ENCODE peak calls at places on chromosome 17, in seven cellular contexts. H is H1, I is SK-N-SH, N is HCT116, X is K562, C is HepG2, P is GM12878. L is an unnamed sample.

GRCh38 chr17:50290074-50290702 is 15.9 kb downstream of the TMEM92 start:
- DNase-seq in H (no peak), I (no peak), N (peak), X (no peak), C (no peak), P (no peak), L (peak)

GRCh38 chr17:69928586-69928985 is 146.4 kb upstream of the KCNJ16 start:
- DNase-seq in H (no peak), I (no peak), N (no peak), X (no peak), C (no peak), P (no peak), L (no peak)

GRCh38 chr17:30000001-30000754 is 58.7 kb downstream of the EFCAB5 start:
- DNase-seq in H (no peak), I (no peak), N (no peak), X (no peak), C (no peak), P (no peak), L (peak)

GRCh38 chr17:78300962-78301820 is 58.7 kb downstream of the SOCS3 start:
- DNase-seq in H (no peak), I (no peak), N (peak), X (no peak), C (no peak), P (no peak), L (no peak)

GRCh38 chr17:19274893-19275292 is 37.7 kb downstream of the EPN2 start:
- DNase-seq in H (no peak), I (no peak), N (no peak), X (no peak), C (no peak), P (no peak), L (no peak)

GRCh38 chr17:40065041-40065770 is 2.4 kb downstream of the THRA start:
- DNase-seq in H (no peak), I (peak), N (no peak), X (no peak), C (no peak), P (no peak), L (no peak)

GRCh38 chr17:29954405-29954804 is 13.0 kb downstream of the EFCAB5 start:
- DNase-seq in H (no peak), I (no peak), N (no peak), X (no peak), C (no peak), P (no peak), L (no peak)

GRCh38 chr17:38705523-38705802 is 390 bp downstream of the MLLT6 start:
- DNase-seq in H (no peak), I (peak), N (no peak), X (no peak), C (no peak), P (no peak), L (no peak)

GRCh38 chr17:59617141-59617757 is 2.4 kb upstream of the CLTC start:
- DNase-seq in H (no peak), I (no peak), N (no peak), X (no peak), C (no peak), P (no peak), L (no peak)

GRCh38 chr17:29617125-29617480 is 5.6 kb downstream of the CORO6 start:
- DNase-seq in H (no peak), I (peak), N (peak), X (peak), C (peak), P (no peak), L (peak)

GRCh38 chr17:78973196-78973595 is 6.5 kb downstream of the LGALS3BP start:
- DNase-seq in H (no peak), I (peak), N (no peak), X (no peak), C (no peak), P (no peak), L (peak)

GRCh38 chr17:37607637-37608368 is 1.4 kb downstream of the SYNRG start:
- DNase-seq in H (no peak), I (no peak), N (no peak), X (no peak), C (no peak), P (no peak), L (no peak)
- TF ChIP-seq JUND in H (no peak), I (no peak), N (no peak), X (no peak), C (no peak), P (no peak), L (no peak)

GRCh38 chr17:9671559-9671958 is 26.2 kb downstream of the USP43 start:
- DNase-seq in H (no peak), I (no peak), N (no peak), X (no peak), C (no peak), P (no peak), L (no peak)
- TF ChIP-seq JUND in H (no peak), I (no peak), N (no peak), X (no peak), C (no peak), P (no peak), L (no peak)

DNA sequence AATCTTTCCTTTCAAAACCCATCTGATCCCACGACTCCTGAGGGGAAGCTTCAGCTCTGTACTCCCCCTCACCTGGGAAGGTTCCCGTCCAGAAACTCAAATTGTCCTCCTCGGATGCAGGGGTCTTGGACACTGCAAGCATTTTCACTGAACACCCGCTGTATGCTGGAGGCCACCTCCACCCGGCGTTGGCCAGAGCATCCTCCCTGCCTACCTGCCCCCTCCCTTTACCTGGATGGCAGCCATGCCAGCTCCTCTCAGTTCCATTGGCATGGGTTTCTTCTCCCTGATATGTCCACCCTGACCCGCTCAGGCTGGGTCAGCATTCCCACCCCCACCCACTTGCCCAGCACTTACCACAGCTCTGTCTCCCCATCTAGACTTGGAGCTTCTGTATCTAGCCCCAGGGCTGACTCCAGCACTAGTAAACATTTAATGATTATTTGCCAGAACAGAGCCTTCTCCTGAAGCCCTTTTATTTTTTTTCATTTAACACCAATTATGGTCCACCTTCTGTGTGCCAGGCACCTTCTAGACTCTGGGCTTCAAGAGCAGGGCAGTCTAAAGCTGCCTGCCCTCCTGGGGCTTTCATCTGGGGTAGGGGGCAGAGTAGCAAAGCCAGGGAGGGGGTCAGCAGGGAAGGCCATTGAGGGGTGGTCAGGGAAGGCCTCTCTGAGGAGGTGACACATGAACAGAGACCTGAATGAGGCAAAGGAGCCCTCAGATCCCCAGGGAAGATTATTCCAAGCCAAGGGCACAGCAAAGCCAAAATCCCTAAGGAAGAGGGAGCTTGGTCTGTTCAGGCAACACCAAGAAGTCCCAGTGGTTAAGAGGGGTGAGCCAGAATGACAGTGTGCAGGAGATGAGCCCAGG is 8.9 kb upstream of the KRT19 start:
- DNase-seq in H (no peak), I (no peak), N (no peak), X (no peak), C (no peak), P (no peak), L (no peak)
- TF ChIP-seq JUND in H (no peak), I (no peak), N (no peak), X (no peak), C (no peak), P (no peak), L (no peak)

GRCh38 chr17:45320931-45321461 is 4.2 kb upstream of the MAP3K14 start:
- DNase-seq in H (no peak), I (no peak), N (peak), X (peak), C (no peak), P (no peak), L (peak)
- TF ChIP-seq JUND in H (no peak), I (peak), N (peak), X (peak), C (no peak), P (no peak), L (peak)

DNA sequence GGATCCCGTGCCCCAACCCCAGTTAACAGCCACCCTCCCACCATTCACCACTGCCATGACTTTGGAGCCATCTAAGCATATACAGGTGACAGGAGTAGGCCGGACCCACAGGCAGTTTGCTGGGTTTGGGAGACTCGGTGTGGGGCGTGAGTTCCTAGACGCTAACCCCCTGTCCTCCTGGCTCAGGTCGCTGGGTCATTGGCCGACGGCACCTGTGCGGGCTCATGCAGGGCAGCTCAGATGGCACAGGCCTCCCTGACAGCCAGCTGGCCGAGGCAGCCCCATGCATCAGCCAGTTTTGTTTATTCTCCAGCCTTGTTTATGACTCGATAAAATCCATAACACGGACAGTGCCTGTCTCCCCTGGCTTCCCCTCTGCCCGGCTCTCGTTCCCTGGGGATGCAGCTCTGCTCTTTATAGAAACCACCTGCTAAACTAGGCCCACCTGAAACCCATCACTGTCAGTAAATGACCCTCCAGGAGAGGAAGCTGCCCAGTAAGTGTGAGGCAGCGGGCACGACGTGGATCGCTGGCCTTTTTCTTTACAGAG is 46.0 kb downstream of the SDK2 start:
- DNase-seq in H (no peak), I (no peak), N (no peak), X (no peak), C (no peak), P (no peak), L (no peak)
- TF ChIP-seq JUND in H (no peak), I (no peak), N (no peak), X (no peak), C (no peak), P (no peak), L (no peak)

DNA sequence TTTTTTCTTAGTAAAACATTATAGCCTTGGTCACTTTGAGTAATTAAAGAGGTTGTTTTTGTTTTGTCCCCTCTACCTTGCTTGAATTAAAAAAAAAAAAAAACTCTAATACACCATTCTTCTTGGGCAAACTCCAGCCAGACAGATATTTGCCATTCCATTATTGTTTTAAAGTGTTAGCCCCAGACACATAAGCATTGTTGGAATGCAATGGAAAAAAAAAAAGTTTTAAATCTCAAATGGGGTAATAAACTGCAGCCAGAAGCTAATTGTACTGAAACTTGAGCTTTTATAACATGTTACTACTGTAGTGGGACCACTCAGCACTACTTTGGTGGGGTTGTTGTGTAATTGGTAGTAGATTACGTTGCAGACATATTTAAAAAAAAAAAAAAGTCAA is 626.8 kb upstream of the SOX9 start:
- DNase-seq in H (no peak), I (no peak), N (no peak), X (no peak), C (no peak), P (no peak), L (no peak)
- TF ChIP-seq JUND in H (no peak), I (peak), N (no peak), X (no peak), C (no peak), P (no peak), L (no peak)